ENCODE peak calls at places on chromosomes 6 and 20, in six cellular contexts. L is NK-92 treated with Interleukin-12 subunit alpha and Interleukin-12 subunit beta, amount 100 ng/mL, for 24 hours; P is posterior cingulate gyrus; I is NCI-H345; D is GM12865; V is HTR-8/SVneo. X is an unnamed sample.

GRCh38 chr6:147341486-147341885 is 137.3 kb downstream of the STXBP5 start:
- DNase-seq in L (no peak), P (no peak), I (no peak), D (no peak), V (no peak), X (no peak)

GRCh38 chr20:46652699-46653098 is 1.4 kb upstream of the SLC13A3 start:
- DNase-seq in L (no peak), P (no peak), I (no peak), D (no peak), V (no peak), X (no peak)

GRCh38 chr6:89037156-89037900 is 43.2 kb upstream of the PNRC1 start:
- DNase-seq in L (no peak), P (no peak), I (no peak), D (no peak), V (no peak), X (no peak)

GRCh38 chr6:145315982-145316600 is 419.2 kb downstream of the EPM2A start:
- DNase-seq in L (no peak), P (no peak), I (no peak), D (no peak), V (no peak), X (peak; percentile 41)

GRCh38 chr20:32344835-32345506 is 13.2 kb upstream of the ASXL1 start:
- DNase-seq in L (no peak), P (no peak), I (peak; percentile 47), D (no peak), V (no peak), X (peak; percentile 73)

GRCh38 chr20:2822073-2822472 is 5.9 kb downstream of the TMEM239 start:
- DNase-seq in L (peak; percentile 65), P (no peak), I (no peak), D (peak; percentile 57), V (no peak), X (peak; percentile 27)

GRCh38 chr6:55469829-55470438 is 109.1 kb downstream of the HMGCLL1 start:
- DNase-seq in L (no peak), P (no peak), I (no peak), D (peak; percentile 2), V (no peak), X (no peak)

GRCh38 chr20:37053230-37053950 is 42.4 kb downstream of the RBL1 start:
- DNase-seq in L (no peak), P (no peak), I (no peak), D (no peak), V (no peak), X (no peak)

GRCh38 chr20:23654005-23654404 is 16.2 kb upstream of the CST3 start:
- DNase-seq in L (no peak), P (no peak), I (no peak), D (no peak), V (no peak), X (no peak)

GRCh38 chr6:121652223-121652622 is 216.8 kb downstream of the GJA1 start:
- DNase-seq in L (no peak), P (no peak), I (no peak), D (no peak), V (no peak), X (no peak)

GRCh38 chr6:84597238-84597875 is 167.0 kb downstream of the TBX18 start:
- DNase-seq in L (no peak), P (no peak), I (no peak), D (no peak), V (no peak), X (no peak)

GRCh38 chr6:84546427-84546914 is 217.9 kb downstream of the TBX18 start:
- DNase-seq in L (no peak), P (no peak), I (no peak), D (no peak), V (no peak), X (peak; percentile 16)

GRCh38 chr6:150584596-150584995 is 15.1 kb upstream of the PLEKHG1 start:
- DNase-seq in L (no peak), P (no peak), I (no peak), D (no peak), V (no peak), X (no peak)

GRCh38 chr6:154565331-154565730 is 54.8 kb upstream of the CNKSR3 start:
- DNase-seq in L (no peak), P (no peak), I (no peak), D (no peak), V (no peak), X (no peak)

GRCh38 chr6:26338810-26339209 is 26.2 kb upstream of the BTN3A2 start:
- DNase-seq in L (no peak), P (no peak), I (no peak), D (no peak), V (no peak), X (no peak)

GRCh38 chr20:11716239-11716944 is 201.3 kb upstream of the BTBD3 start:
- DNase-seq in L (no peak), P (no peak), I (no peak), D (peak; percentile 0), V (peak; percentile 77), X (peak; percentile 88)

GRCh38 chr6:43263314-43264178 is 20.3 kb downstream of the TTBK1 start:
- DNase-seq in L (peak; percentile 61), P (peak; percentile 57), I (no peak), D (peak; percentile 85), V (peak; percentile 95), X (peak; percentile 72)

GRCh38 chr6:158645064-158646022 is 800 bp upstream of the DYNLT1 start:
- DNase-seq in L (no peak), P (no peak), I (no peak), D (no peak), V (no peak), X (peak; percentile 60)

GRCh38 chr6:12528581-12529363 is 187.8 kb upstream of the PHACTR1 start:
- DNase-seq in L (no peak), P (no peak), I (no peak), D (no peak), V (no peak), X (no peak)

GRCh38 chr6:125002090-125002741 is 40.0 kb downstream of the RNF217 start:
- DNase-seq in L (no peak), P (no peak), I (no peak), D (no peak), V (no peak), X (no peak)

GRCh38 chr20:45963059-45964011 is 8.7 kb downstream of the ZNF335 start:
- DNase-seq in L (no peak), P (no peak), I (peak; percentile 53), D (peak; percentile 74), V (peak; percentile 59), X (peak; percentile 43)

GRCh38 chr20:2596673-2597279 is 55.7 kb upstream of the NOP56 start:
- DNase-seq in L (no peak), P (no peak), I (no peak), D (no peak), V (no peak), X (peak; percentile 7)

GRCh38 chr6:98657764-98658163 is 176.6 kb upstream of the POU3F2 start:
- DNase-seq in L (no peak), P (no peak), I (no peak), D (peak; percentile 16), V (no peak), X (no peak)

GRCh38 chr6:81977488-81977887 is 225.0 kb upstream of the TENT5A start:
- DNase-seq in L (no peak), P (no peak), I (no peak), D (no peak), V (no peak), X (no peak)

GRCh38 chr20:32634041-32634805 is 39.5 kb downstream of the C20orf203 start:
- DNase-seq in L (no peak), P (no peak), I (peak; percentile 11), D (no peak), V (no peak), X (peak; percentile 45)

GRCh38 chr6:19492631-19493030 is 344.5 kb upstream of the ID4 start:
- DNase-seq in L (no peak), P (no peak), I (peak; percentile 38), D (no peak), V (no peak), X (peak; percentile 41)

GRCh38 chr6:43937236-43938177 is 167.5 kb downstream of the VEGFA start:
- DNase-seq in L (no peak), P (peak; percentile 7), I (no peak), D (no peak), V (no peak), X (no peak)

GRCh38 chr6:157656437-157657005 is 166.5 kb upstream of the SNX9 start:
- DNase-seq in L (no peak), P (no peak), I (no peak), D (no peak), V (peak; percentile 20), X (peak; percentile 62)

GRCh38 chr6:166268431-166268830 is 39.8 kb downstream of the PRR18 start:
- DNase-seq in L (no peak), P (no peak), I (no peak), D (no peak), V (no peak), X (no peak)